ENCODE peak calls at places on chromosomes 11 and 22, in nine cellular contexts. One of them, this sample, is unnamed. For H3K4me1, the result is how much of the 10 kb centered on the place peaks cover.

GRCh38 chr11:101346591-101346990 is 217.0 kb upstream of the PGR start:
- DNase-seq in spleen: no peak
- DNase-seq in GM12878: no peak
- DNase-seq in mucosa of descending colon: no peak
- DNase-seq in A549: no peak
- DNase-seq in transverse colon: no peak
- DNase-seq in mammary epithelial cell: peak
- DNase-seq in heart right ventricle: no peak
- DNase-seq in body of pancreas: no peak
- DNase-seq in this sample: peak

GRCh38 chr11:17765381-17766359 is 31.1 kb downstream of the KCNC1 start:
- DNase-seq in spleen: peak
- DNase-seq in GM12878: no peak
- DNase-seq in mucosa of descending colon: peak
- DNase-seq in A549: peak
- DNase-seq in transverse colon: no peak
- DNase-seq in mammary epithelial cell: no peak
- DNase-seq in heart right ventricle: no peak
- DNase-seq in body of pancreas: no peak
- DNase-seq in this sample: no peak

GRCh38 chr11:11424696-11425095 is 71.6 kb upstream of the CSNK2A3 start:
- DNase-seq in spleen: no peak
- DNase-seq in GM12878: no peak
- DNase-seq in mucosa of descending colon: no peak
- DNase-seq in A549: no peak
- DNase-seq in transverse colon: no peak
- DNase-seq in mammary epithelial cell: no peak
- DNase-seq in heart right ventricle: no peak
- DNase-seq in body of pancreas: no peak
- DNase-seq in this sample: no peak

GRCh38 chr11:120735035-120735434 is 223.5 kb downstream of the GRIK4 start:
- DNase-seq in spleen: no peak
- DNase-seq in GM12878: no peak
- DNase-seq in mucosa of descending colon: no peak
- DNase-seq in A549: no peak
- DNase-seq in transverse colon: no peak
- DNase-seq in mammary epithelial cell: no peak
- DNase-seq in heart right ventricle: no peak
- DNase-seq in body of pancreas: no peak
- DNase-seq in this sample: no peak

GRCh38 chr11:117299351-117300300 is 8.5 kb downstream of the BACE1-AS start:
- DNase-seq in spleen: no peak
- DNase-seq in GM12878: no peak
- DNase-seq in mucosa of descending colon: no peak
- DNase-seq in A549: no peak
- DNase-seq in transverse colon: no peak
- DNase-seq in mammary epithelial cell: no peak
- DNase-seq in heart right ventricle: no peak
- DNase-seq in body of pancreas: peak
- DNase-seq in this sample: no peak

GRCh38 chr11:35274909-35275807 is 136.2 kb downstream of the CD44 start:
- DNase-seq in spleen: no peak
- DNase-seq in GM12878: no peak
- DNase-seq in mucosa of descending colon: peak
- DNase-seq in A549: peak
- DNase-seq in transverse colon: peak
- DNase-seq in mammary epithelial cell: peak
- DNase-seq in heart right ventricle: peak
- DNase-seq in body of pancreas: peak
- DNase-seq in this sample: no peak

GRCh38 chr11:68127791-68128681 is 6.8 kb upstream of the CHKA start:
- DNase-seq in spleen: peak
- DNase-seq in GM12878: no peak
- DNase-seq in mucosa of descending colon: peak
- DNase-seq in A549: no peak
- DNase-seq in transverse colon: peak
- DNase-seq in mammary epithelial cell: no peak
- DNase-seq in heart right ventricle: peak
- DNase-seq in body of pancreas: peak
- DNase-seq in this sample: no peak

GRCh38 chr22:45932066-45932465 is 44.9 kb downstream of the WNT7B start:
- DNase-seq in spleen: no peak
- DNase-seq in GM12878: no peak
- DNase-seq in mucosa of descending colon: no peak
- DNase-seq in A549: no peak
- DNase-seq in transverse colon: no peak
- DNase-seq in mammary epithelial cell: no peak
- DNase-seq in heart right ventricle: no peak
- DNase-seq in body of pancreas: no peak
- DNase-seq in this sample: no peak

GRCh38 chr11:74397531-74398243 is 546 bp downstream of the PGM2L1 start:
- DNase-seq in spleen: peak
- DNase-seq in GM12878: no peak
- DNase-seq in mucosa of descending colon: peak
- DNase-seq in A549: peak
- DNase-seq in transverse colon: peak
- DNase-seq in mammary epithelial cell: peak
- DNase-seq in heart right ventricle: peak
- DNase-seq in body of pancreas: peak
- DNase-seq in this sample: peak

GRCh38 chr11:75342966-75343870 is 8.2 kb downstream of the ARRB1 start:
- DNase-seq in spleen: no peak
- DNase-seq in GM12878: no peak
- DNase-seq in mucosa of descending colon: peak
- DNase-seq in A549: peak
- DNase-seq in transverse colon: no peak
- DNase-seq in mammary epithelial cell: no peak
- DNase-seq in heart right ventricle: no peak
- DNase-seq in body of pancreas: peak
- DNase-seq in this sample: no peak

GRCh38 chr11:67178421-67178820 is 59.4 kb downstream of the KDM2A start:
- DNase-seq in spleen: no peak
- DNase-seq in GM12878: no peak
- DNase-seq in mucosa of descending colon: no peak
- DNase-seq in A549: no peak
- DNase-seq in transverse colon: no peak
- DNase-seq in mammary epithelial cell: no peak
- DNase-seq in heart right ventricle: no peak
- DNase-seq in body of pancreas: no peak
- DNase-seq in this sample: no peak

DNA sequence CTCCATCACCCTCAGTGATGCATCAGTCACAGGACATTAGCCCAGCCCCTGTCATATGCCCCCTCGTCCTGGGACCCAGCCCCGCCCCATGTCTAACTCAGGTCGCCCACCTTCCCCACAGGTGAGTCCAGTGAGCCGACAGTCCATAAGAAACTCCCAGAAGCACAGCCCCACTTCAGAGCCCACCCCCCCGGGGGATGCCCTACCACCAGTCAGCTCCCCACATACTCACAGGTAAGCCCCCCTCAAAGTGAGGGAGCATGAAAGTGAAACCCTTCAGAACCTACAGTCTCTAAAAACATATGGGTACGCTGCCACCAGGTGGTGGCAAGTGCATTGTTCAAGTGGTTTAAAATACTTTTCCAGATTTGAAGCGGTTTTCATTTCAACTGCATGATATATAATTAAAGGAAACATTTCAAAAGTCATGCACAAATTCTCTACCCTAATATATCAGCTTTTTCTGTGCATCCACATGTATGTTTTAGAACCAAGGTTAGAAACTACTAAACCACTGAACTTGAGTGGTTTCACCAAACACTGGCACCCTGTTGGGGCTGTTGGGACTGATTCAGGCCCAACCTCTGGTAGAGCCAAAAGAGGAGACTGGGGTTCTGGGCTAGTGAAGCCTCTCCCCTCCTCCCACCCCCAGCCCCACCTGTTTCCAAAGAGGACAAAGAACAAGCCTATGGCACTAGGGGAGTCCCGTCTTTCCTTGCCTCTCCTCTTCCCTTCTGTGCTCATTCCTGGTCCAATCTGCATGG is 17.3 kb downstream of the EPS8L2 start:
- DNase-seq in spleen: no peak
- DNase-seq in GM12878: no peak
- DNase-seq in mucosa of descending colon: peak
- DNase-seq in A549: peak
- DNase-seq in transverse colon: peak
- DNase-seq in mammary epithelial cell: peak
- DNase-seq in heart right ventricle: no peak
- DNase-seq in body of pancreas: peak
- DNase-seq in this sample: no peak
- TF ChIP-seq CTCF in spleen: peak
- TF ChIP-seq CTCF in GM12878: peak
- TF ChIP-seq CTCF in mucosa of descending colon: peak
- TF ChIP-seq CTCF in A549: peak
- TF ChIP-seq CTCF in transverse colon: peak
- TF ChIP-seq CTCF in mammary epithelial cell: peak
- TF ChIP-seq CTCF in heart right ventricle: peak
- TF ChIP-seq CTCF in body of pancreas: peak
- TF ChIP-seq CTCF in this sample: peak

DNA sequence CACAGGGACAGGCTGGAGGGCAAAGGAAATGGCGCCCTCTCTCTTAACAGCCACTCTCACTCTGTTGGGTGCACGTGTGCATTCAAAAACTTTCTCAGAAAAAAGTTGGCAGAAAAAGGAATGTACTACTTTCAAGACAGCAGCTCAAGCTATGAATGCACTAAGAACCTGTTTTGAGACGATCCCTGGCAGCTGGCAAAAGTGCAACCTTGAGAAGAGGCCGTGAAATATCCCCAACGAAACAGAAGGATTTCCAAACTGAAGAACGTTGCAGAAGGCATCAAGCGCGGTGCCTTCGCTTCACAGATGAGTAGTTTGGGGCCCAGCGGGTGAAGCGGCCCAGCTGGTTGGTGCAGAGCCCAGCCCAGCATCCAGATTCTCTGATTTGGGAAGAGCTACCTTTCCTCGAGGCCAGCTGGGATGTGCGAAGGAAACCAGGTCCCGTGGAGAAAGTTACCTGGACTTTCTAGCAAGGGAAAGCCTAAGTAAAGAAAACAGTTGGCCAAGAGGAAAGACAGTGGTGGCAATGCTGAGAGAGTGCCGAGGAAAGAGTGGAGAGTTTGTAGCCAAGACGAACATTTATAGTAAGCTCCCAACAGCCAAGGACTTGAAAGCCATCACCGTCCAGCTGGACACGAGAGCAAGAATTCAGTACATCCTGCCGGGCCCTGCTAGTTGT is 16.3 kb downstream of the IFT27 start:
- DNase-seq in spleen: peak
- DNase-seq in GM12878: no peak
- DNase-seq in mucosa of descending colon: no peak
- DNase-seq in A549: no peak
- DNase-seq in transverse colon: no peak
- DNase-seq in mammary epithelial cell: no peak
- DNase-seq in heart right ventricle: no peak
- DNase-seq in body of pancreas: peak
- DNase-seq in this sample: no peak
- H3K4me1 ChIP-seq in spleen: under half
- H3K4me1 ChIP-seq in GM12878: under half
- H3K4me1 ChIP-seq in mucosa of descending colon: under half
- H3K4me1 ChIP-seq in A549: under half
- H3K4me1 ChIP-seq in transverse colon: under half
- H3K4me1 ChIP-seq in mammary epithelial cell: under half
- H3K4me1 ChIP-seq in heart right ventricle: under half
- H3K4me1 ChIP-seq in body of pancreas: under half
- H3K4me1 ChIP-seq in this sample: under half

GRCh38 chr11:90997241-90997640 is 774.4 kb upstream of the CHORDC1 start:
- DNase-seq in spleen: no peak
- DNase-seq in GM12878: no peak
- DNase-seq in mucosa of descending colon: no peak
- DNase-seq in A549: no peak
- DNase-seq in transverse colon: no peak
- DNase-seq in mammary epithelial cell: no peak
- DNase-seq in heart right ventricle: no peak
- DNase-seq in body of pancreas: no peak
- DNase-seq in this sample: no peak
- TF ChIP-seq CTCF in spleen: no peak
- TF ChIP-seq CTCF in GM12878: no peak
- TF ChIP-seq CTCF in mucosa of descending colon: no peak
- TF ChIP-seq CTCF in A549: no peak
- TF ChIP-seq CTCF in transverse colon: no peak
- TF ChIP-seq CTCF in mammary epithelial cell: no peak
- TF ChIP-seq CTCF in heart right ventricle: no peak
- TF ChIP-seq CTCF in body of pancreas: no peak
- TF ChIP-seq CTCF in this sample: no peak

GRCh38 chr22:27870234-27871191 is 48.5 kb downstream of the PITPNB start:
- DNase-seq in spleen: no peak
- DNase-seq in GM12878: no peak
- DNase-seq in mucosa of descending colon: no peak
- DNase-seq in A549: no peak
- DNase-seq in transverse colon: no peak
- DNase-seq in mammary epithelial cell: no peak
- DNase-seq in heart right ventricle: no peak
- DNase-seq in body of pancreas: no peak
- DNase-seq in this sample: no peak

GRCh38 chr22:27867114-27867957 is 51.7 kb downstream of the PITPNB start:
- DNase-seq in spleen: no peak
- DNase-seq in GM12878: no peak
- DNase-seq in mucosa of descending colon: no peak
- DNase-seq in A549: peak
- DNase-seq in transverse colon: no peak
- DNase-seq in mammary epithelial cell: no peak
- DNase-seq in heart right ventricle: no peak
- DNase-seq in body of pancreas: no peak
- DNase-seq in this sample: no peak

GRCh38 chr22:27866136-27867091 is 52.6 kb downstream of the PITPNB start:
- DNase-seq in spleen: no peak
- DNase-seq in GM12878: no peak
- DNase-seq in mucosa of descending colon: no peak
- DNase-seq in A549: peak
- DNase-seq in transverse colon: no peak
- DNase-seq in mammary epithelial cell: peak
- DNase-seq in heart right ventricle: no peak
- DNase-seq in body of pancreas: peak
- DNase-seq in this sample: peak

GRCh38 chr22:27867958-27868737 is 50.9 kb downstream of the PITPNB start:
- DNase-seq in spleen: no peak
- DNase-seq in GM12878: no peak
- DNase-seq in mucosa of descending colon: no peak
- DNase-seq in A549: no peak
- DNase-seq in transverse colon: no peak
- DNase-seq in mammary epithelial cell: no peak
- DNase-seq in heart right ventricle: no peak
- DNase-seq in body of pancreas: no peak
- DNase-seq in this sample: no peak

DNA sequence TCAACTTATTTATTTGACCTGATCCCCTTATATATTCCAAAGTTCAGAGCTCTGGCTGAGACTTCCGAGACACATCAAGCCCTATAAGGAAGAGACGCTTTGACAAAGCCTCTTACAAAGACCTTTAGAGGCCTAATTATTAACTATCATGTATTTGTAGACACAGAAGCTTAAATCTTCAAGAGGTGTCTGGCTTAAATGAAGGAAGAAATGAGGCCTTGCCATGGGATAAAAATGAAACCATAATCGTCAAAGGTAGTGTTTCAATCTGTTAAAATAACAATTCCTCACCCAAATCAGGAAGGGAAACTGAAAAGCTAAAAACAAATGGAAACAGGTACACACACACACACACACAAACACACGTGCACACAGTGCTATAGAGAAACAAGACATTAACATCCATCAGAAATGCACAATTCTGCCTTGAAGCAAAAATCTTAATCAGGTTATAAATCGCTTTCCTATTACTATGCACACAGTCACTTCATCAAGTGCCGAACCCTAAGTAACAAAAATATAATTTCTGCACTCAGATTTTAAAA is 50.2 kb downstream of the PITPNB start:
- DNase-seq in spleen: no peak
- DNase-seq in GM12878: no peak
- DNase-seq in mucosa of descending colon: no peak
- DNase-seq in A549: no peak
- DNase-seq in transverse colon: no peak
- DNase-seq in mammary epithelial cell: no peak
- DNase-seq in heart right ventricle: no peak
- DNase-seq in body of pancreas: no peak
- DNase-seq in this sample: no peak
- H3K4me1 ChIP-seq in spleen: under half
- H3K4me1 ChIP-seq in GM12878: under half
- H3K4me1 ChIP-seq in mucosa of descending colon: under half
- H3K4me1 ChIP-seq in A549: half or more
- H3K4me1 ChIP-seq in transverse colon: half or more
- H3K4me1 ChIP-seq in mammary epithelial cell: under half
- H3K4me1 ChIP-seq in heart right ventricle: half or more
- H3K4me1 ChIP-seq in body of pancreas: half or more
- H3K4me1 ChIP-seq in this sample: under half